ENCODE peak calls at places on chromosomes 2 and 18, in six cellular contexts. One of them, this sample, is unnamed.

GRCh38 chr2:27320958-27321543 is 1.8 kb downstream of the MPV17 start:
- DNase-seq in transverse colon: peak; percentile 57
- DNase-seq in stomach: peak; percentile 64
- DNase-seq in gastrocnemius medialis: peak; percentile 99
- DNase-seq in HepG2: peak; percentile 99
- DNase-seq in HCT116: peak; percentile 98
- DNase-seq in this sample: no peak

GRCh38 chr2:237558918-237559645 is 7.3 kb upstream of the PRLH start:
- DNase-seq in gastrocnemius medialis: peak; percentile 90
- DNase-seq in HCT116: no peak
- DNase-seq in stomach: peak; percentile 83
- DNase-seq in transverse colon: peak; percentile 70
- DNase-seq in HepG2: no peak
- DNase-seq in this sample: peak; percentile 91

GRCh38 chr2:30238143-30238800 is 6.9 kb downstream of the LBH start:
- DNase-seq in HepG2: no peak
- DNase-seq in gastrocnemius medialis: no peak
- DNase-seq in stomach: no peak
- DNase-seq in HCT116: no peak
- DNase-seq in transverse colon: no peak
- DNase-seq in this sample: peak; percentile 71

GRCh38 chr2:11764359-11764758 is 17.9 kb downstream of the LPIN1 start:
- DNase-seq in HepG2: no peak
- DNase-seq in HCT116: no peak
- DNase-seq in stomach: peak; percentile 75
- DNase-seq in gastrocnemius medialis: no peak
- DNase-seq in transverse colon: peak; percentile 68
- DNase-seq in this sample: no peak

GRCh38 chr2:55760125-55760524 is 66.5 kb upstream of the PNPT1 start:
- DNase-seq in stomach: no peak
- DNase-seq in gastrocnemius medialis: no peak
- DNase-seq in HCT116: no peak
- DNase-seq in transverse colon: no peak
- DNase-seq in HepG2: no peak
- DNase-seq in this sample: no peak

GRCh38 chr2:25215232-25215631 is 46.9 kb upstream of the POMC start:
- DNase-seq in HCT116: no peak
- DNase-seq in gastrocnemius medialis: no peak
- DNase-seq in HepG2: no peak
- DNase-seq in transverse colon: no peak
- DNase-seq in stomach: no peak
- DNase-seq in this sample: no peak

GRCh38 chr2:35114765-35115164 is 1240.8 kb upstream of the CRIM1 start:
- DNase-seq in HepG2: peak; percentile 7
- DNase-seq in stomach: no peak
- DNase-seq in HCT116: no peak
- DNase-seq in transverse colon: no peak
- DNase-seq in gastrocnemius medialis: no peak
- DNase-seq in this sample: no peak

GRCh38 chr18:59272221-59272888 is 899 bp downstream of the RAX start:
- DNase-seq in stomach: no peak
- DNase-seq in HCT116: no peak
- DNase-seq in gastrocnemius medialis: no peak
- DNase-seq in HepG2: no peak
- DNase-seq in transverse colon: no peak
- DNase-seq in this sample: no peak

GRCh38 chr2:109428841-109429710 is 184.7 kb downstream of the SEPTIN10 start:
- DNase-seq in transverse colon: no peak
- DNase-seq in HepG2: no peak
- DNase-seq in gastrocnemius medialis: no peak
- DNase-seq in stomach: no peak
- DNase-seq in HCT116: no peak
- DNase-seq in this sample: peak; percentile 46

GRCh38 chr2:176960736-176961135 is 251.9 kb upstream of the HNRNPA3 start:
- DNase-seq in HCT116: no peak
- DNase-seq in HepG2: no peak
- DNase-seq in gastrocnemius medialis: no peak
- DNase-seq in transverse colon: no peak
- DNase-seq in stomach: no peak
- DNase-seq in this sample: no peak

GRCh38 chr18:42030586-42031182 is 75.7 kb downstream of the PIK3C3 start:
- DNase-seq in gastrocnemius medialis: no peak
- DNase-seq in transverse colon: no peak
- DNase-seq in stomach: no peak
- DNase-seq in HCT116: no peak
- DNase-seq in HepG2: peak; percentile 16
- DNase-seq in this sample: no peak

GRCh38 chr2:46508312-46508711 is 28.9 kb downstream of the TMEM247 start:
- DNase-seq in gastrocnemius medialis: no peak
- DNase-seq in transverse colon: no peak
- DNase-seq in stomach: no peak
- DNase-seq in HepG2: no peak
- DNase-seq in HCT116: no peak
- DNase-seq in this sample: no peak

GRCh38 chr2:20365249-20365817 is 14.7 kb upstream of the PUM2 start:
- DNase-seq in stomach: no peak
- DNase-seq in HCT116: no peak
- DNase-seq in transverse colon: no peak
- DNase-seq in HepG2: no peak
- DNase-seq in gastrocnemius medialis: no peak
- DNase-seq in this sample: no peak

GRCh38 chr2:138275881-138276280 is 225.7 kb upstream of the SPOPL start:
- DNase-seq in gastrocnemius medialis: no peak
- DNase-seq in HepG2: peak; percentile 88
- DNase-seq in transverse colon: no peak
- DNase-seq in stomach: no peak
- DNase-seq in HCT116: no peak
- DNase-seq in this sample: no peak

GRCh38 chr2:44938287-44939073 is 3.0 kb upstream of the SIX3 start:
- DNase-seq in transverse colon: no peak
- DNase-seq in HCT116: no peak
- DNase-seq in stomach: no peak
- DNase-seq in HepG2: peak; percentile 26
- DNase-seq in gastrocnemius medialis: no peak
- DNase-seq in this sample: no peak

GRCh38 chr2:186887107-186888090 is 38.4 kb upstream of the ZSWIM2 start:
- DNase-seq in transverse colon: no peak
- DNase-seq in stomach: no peak
- DNase-seq in HepG2: no peak
- DNase-seq in HCT116: no peak
- DNase-seq in gastrocnemius medialis: peak; percentile 71
- DNase-seq in this sample: peak; percentile 82

GRCh38 chr2:9336534-9337354 is 86.6 kb downstream of the ITGB1BP1 start:
- DNase-seq in transverse colon: peak; percentile 89
- DNase-seq in gastrocnemius medialis: no peak
- DNase-seq in HCT116: no peak
- DNase-seq in HepG2: peak; percentile 93
- DNase-seq in stomach: peak; percentile 77
- DNase-seq in this sample: no peak

GRCh38 chr2:20231632-20232031 is 6.7 kb upstream of the SDC1 start:
- DNase-seq in HepG2: peak; percentile 46
- DNase-seq in stomach: peak; percentile 87
- DNase-seq in transverse colon: peak; percentile 90
- DNase-seq in HCT116: peak; percentile 90
- DNase-seq in gastrocnemius medialis: no peak
- DNase-seq in this sample: peak; percentile 80

GRCh38 chr18:48230459-48231113 is 178.6 kb downstream of the ZBTB7C start:
- DNase-seq in stomach: peak; percentile 52
- DNase-seq in HCT116: peak; percentile 57
- DNase-seq in transverse colon: peak; percentile 75
- DNase-seq in HepG2: peak; percentile 57
- DNase-seq in gastrocnemius medialis: peak; percentile 64
- DNase-seq in this sample: no peak

GRCh38 chr18:1393929-1394328 is 489.3 kb downstream of the ADCYAP1 start:
- DNase-seq in HepG2: no peak
- DNase-seq in stomach: no peak
- DNase-seq in transverse colon: no peak
- DNase-seq in gastrocnemius medialis: no peak
- DNase-seq in HCT116: no peak
- DNase-seq in this sample: no peak

GRCh38 chr2:235851841-235852527 is 316.2 kb downstream of the GBX2 start:
- DNase-seq in gastrocnemius medialis: no peak
- DNase-seq in HCT116: no peak
- DNase-seq in HepG2: no peak
- DNase-seq in transverse colon: no peak
- DNase-seq in stomach: no peak
- DNase-seq in this sample: no peak

GRCh38 chr2:207315131-207315530 is 149.4 kb upstream of the KLF7 start:
- DNase-seq in transverse colon: no peak
- DNase-seq in HepG2: no peak
- DNase-seq in stomach: no peak
- DNase-seq in HCT116: no peak
- DNase-seq in gastrocnemius medialis: no peak
- DNase-seq in this sample: no peak

GRCh38 chr2:68847751-68848150 is 23.4 kb downstream of the BMP10 start:
- DNase-seq in transverse colon: no peak
- DNase-seq in HCT116: no peak
- DNase-seq in stomach: no peak
- DNase-seq in gastrocnemius medialis: no peak
- DNase-seq in HepG2: no peak
- DNase-seq in this sample: no peak

GRCh38 chr2:98709530-98709929 is 21.4 kb downstream of the MGAT4A start:
- DNase-seq in gastrocnemius medialis: no peak
- DNase-seq in stomach: peak; percentile 65
- DNase-seq in transverse colon: no peak
- DNase-seq in HepG2: no peak
- DNase-seq in HCT116: no peak
- DNase-seq in this sample: no peak

GRCh38 chr2:143700865-143701264 is 571.6 kb downstream of the ARHGAP15 start:
- DNase-seq in HCT116: no peak
- DNase-seq in stomach: no peak
- DNase-seq in gastrocnemius medialis: no peak
- DNase-seq in HepG2: no peak
- DNase-seq in transverse colon: no peak
- DNase-seq in this sample: no peak

GRCh38 chr2:127324635-127325034 is 30.7 kb upstream of the ERCC3 start:
- DNase-seq in gastrocnemius medialis: no peak
- DNase-seq in HepG2: peak; percentile 59
- DNase-seq in HCT116: no peak
- DNase-seq in transverse colon: no peak
- DNase-seq in stomach: no peak
- DNase-seq in this sample: no peak

GRCh38 chr2:128599700-128600099 is 281.0 kb upstream of the HS6ST1 start:
- DNase-seq in transverse colon: no peak
- DNase-seq in HCT116: no peak
- DNase-seq in stomach: peak; percentile 23
- DNase-seq in gastrocnemius medialis: no peak
- DNase-seq in HepG2: no peak
- DNase-seq in this sample: no peak

GRCh38 chr18:23291456-23292205 is 156.3 kb downstream of the CABLES1 start:
- DNase-seq in HCT116: peak; percentile 46
- DNase-seq in transverse colon: no peak
- DNase-seq in gastrocnemius medialis: no peak
- DNase-seq in HepG2: no peak
- DNase-seq in stomach: no peak
- DNase-seq in this sample: no peak

GRCh38 chr2:219706823-219707281 is 79.4 kb downstream of the SLC4A3 start:
- DNase-seq in gastrocnemius medialis: peak; percentile 37
- DNase-seq in HepG2: no peak
- DNase-seq in stomach: no peak
- DNase-seq in HCT116: peak; percentile 87
- DNase-seq in transverse colon: no peak
- DNase-seq in this sample: no peak

GRCh38 chr2:218023636-218024035 is 20.8 kb upstream of the TNS1 start:
- DNase-seq in HCT116: no peak
- DNase-seq in HepG2: no peak
- DNase-seq in gastrocnemius medialis: peak; percentile 11
- DNase-seq in stomach: no peak
- DNase-seq in transverse colon: no peak
- DNase-seq in this sample: peak; percentile 22

DNA sequence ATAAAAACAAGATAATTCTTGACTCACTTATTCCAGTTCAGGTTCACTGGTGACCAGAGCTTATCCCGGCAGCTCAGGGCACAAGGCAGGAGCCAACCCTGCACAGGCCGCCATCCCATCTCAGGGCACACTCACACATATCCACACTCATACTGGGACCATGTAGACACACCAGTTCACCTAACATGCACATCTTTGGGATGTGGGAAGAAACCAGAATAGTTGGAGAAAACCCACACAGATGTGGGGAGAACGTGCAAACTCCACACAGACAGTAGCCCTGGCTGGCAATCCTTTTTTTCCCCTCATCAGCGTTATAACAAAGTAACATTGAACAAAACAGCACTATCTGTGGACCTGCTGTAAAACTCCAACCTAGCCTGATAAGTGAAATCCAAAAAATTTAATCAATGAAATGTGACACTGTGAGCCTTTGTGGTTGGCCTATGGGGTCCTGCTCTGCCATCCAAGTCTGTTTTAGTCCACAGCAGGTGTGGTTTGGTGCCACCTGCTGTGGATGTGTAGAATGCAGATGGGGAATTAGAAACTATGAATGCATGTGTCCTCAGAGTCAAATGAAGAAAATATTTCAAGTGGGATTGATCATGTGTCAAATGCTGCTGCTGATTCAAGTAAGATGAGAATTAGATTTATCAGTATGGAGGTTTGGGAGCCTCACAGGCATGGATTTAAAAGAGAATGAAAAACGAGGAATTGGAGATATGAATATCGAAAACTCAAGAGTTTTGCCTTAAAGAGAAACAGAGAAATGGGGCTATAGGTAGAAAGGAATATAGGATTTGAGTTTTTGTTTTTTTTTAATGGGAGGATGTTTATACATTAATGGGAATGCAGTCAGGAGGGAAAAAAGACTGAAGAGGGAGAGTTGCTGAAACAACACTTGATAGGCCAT is 47.0 kb downstream of the UGP2 start:
- DNase-seq in HepG2: peak; percentile 65
- DNase-seq in stomach: peak; percentile 41
- DNase-seq in HCT116: peak; percentile 29
- DNase-seq in transverse colon: peak; percentile 32
- DNase-seq in gastrocnemius medialis: peak; percentile 48
- DNase-seq in this sample: no peak
- TF ChIP-seq POLR2A in HepG2: no peak
- TF ChIP-seq POLR2A in stomach: no peak
- TF ChIP-seq POLR2A in HCT116: no peak
- TF ChIP-seq POLR2A in transverse colon: no peak
- TF ChIP-seq POLR2A in gastrocnemius medialis: no peak
- TF ChIP-seq POLR2A in this sample: no peak

GRCh38 chr2:181185948-181186347 is 205.5 kb downstream of the UBE2E3 start:
- DNase-seq in HCT116: no peak
- DNase-seq in transverse colon: no peak
- DNase-seq in stomach: no peak
- DNase-seq in HepG2: no peak
- DNase-seq in gastrocnemius medialis: no peak
- DNase-seq in this sample: no peak
- H3K4me1 ChIP-seq in HCT116: no peaks in the 10 kb centered on the region
- H3K4me1 ChIP-seq in transverse colon: no peaks in the 10 kb centered on the region
- H3K4me1 ChIP-seq in stomach: no peaks in the 10 kb centered on the region
- H3K4me1 ChIP-seq in HepG2: no peaks in the 10 kb centered on the region
- H3K4me1 ChIP-seq in gastrocnemius medialis: no peaks in the 10 kb centered on the region
- H3K4me1 ChIP-seq in this sample: no peaks in the 10 kb centered on the region

GRCh38 chr2:64453710-64454315 is at the start of gene LGALSL:
- DNase-seq in HepG2: peak; percentile 66
- DNase-seq in stomach: peak; percentile 90
- DNase-seq in gastrocnemius medialis: peak; percentile 76
- DNase-seq in HCT116: peak; percentile 49
- DNase-seq in transverse colon: peak; percentile 93
- DNase-seq in this sample: peak; percentile 85
- TF ChIP-seq POLR2A in HepG2: peak; percentile 63
- TF ChIP-seq POLR2A in stomach: no peak
- TF ChIP-seq POLR2A in gastrocnemius medialis: peak; percentile 65
- TF ChIP-seq POLR2A in HCT116: peak; percentile 60
- TF ChIP-seq POLR2A in transverse colon: peak; percentile 85
- TF ChIP-seq POLR2A in this sample: no peak

GRCh38 chr18:13460946-13461345 is 242.4 kb downstream of the LDLRAD4 start:
- DNase-seq in stomach: peak; percentile 20
- DNase-seq in gastrocnemius medialis: no peak
- DNase-seq in HepG2: no peak
- DNase-seq in HCT116: no peak
- DNase-seq in transverse colon: no peak
- DNase-seq in this sample: peak; percentile 35
- H3K4me1 ChIP-seq in stomach: no peaks in the 10 kb centered on the region
- H3K4me1 ChIP-seq in gastrocnemius medialis: peaks cover 17% of the 10 kb centered on the region
- H3K4me1 ChIP-seq in HepG2: peaks cover 19% of the 10 kb centered on the region
- H3K4me1 ChIP-seq in HCT116: no peaks in the 10 kb centered on the region
- H3K4me1 ChIP-seq in transverse colon: peaks cover 7% of the 10 kb centered on the region
- H3K4me1 ChIP-seq in this sample: peaks cover 7% of the 10 kb centered on the region

This sample was measured in suprapubic skin.